ENCODE peak calls at places on chromosomes 3 and 15, in seven cellular contexts. Z is dorsolateral prefrontal cortex; M is RWPE1; I is colonic mucosa; W is AG04450; N is naive thymus-derived CD8-positive, alpha-beta T cell; Q is NCI-H510A treated with DMSO at 0.1 percent for 48 hours. U is an unnamed sample.

GRCh38 chr15:88605507-88606436 is 15.4 kb upstream of the AEN start:
- DNase-seq in Z (peak), M (no peak), I (no peak), W (no peak), N (peak), Q (peak), U (peak)

GRCh38 chr3:123026551-123027291 is 842 bp downstream of the SEMA5B start:
- DNase-seq in Z (peak), M (no peak), I (peak), W (no peak), N (no peak), Q (no peak), U (no peak)

GRCh38 chr3:20861454-20861853 is 675.4 kb upstream of the SGO1 start:
- DNase-seq in Z (no peak), M (no peak), I (no peak), W (no peak), N (no peak), Q (no peak), U (no peak)

GRCh38 chr3:50264964-50265485 is 3.9 kb upstream of the SEMA3B start:
- DNase-seq in Z (no peak), M (no peak), I (no peak), W (no peak), N (no peak), Q (no peak), U (no peak)

GRCh38 chr3:43378066-43378935 is 92.0 kb downstream of the SNRK start:
- DNase-seq in Z (no peak), M (peak), I (peak), W (no peak), N (peak), Q (no peak), U (peak)

GRCh38 chr3:13884851-13885703 is 5.2 kb upstream of the WNT7A start:
- DNase-seq in Z (peak), M (peak), I (peak), W (no peak), N (peak), Q (peak), U (peak)

GRCh38 chr3:33513262-33513863 is 73.2 kb upstream of the UBP1 start:
- DNase-seq in Z (no peak), M (no peak), I (no peak), W (no peak), N (no peak), Q (no peak), U (no peak)

GRCh38 chr3:146134348-146135117 is 26.5 kb downstream of the PLOD2 start:
- DNase-seq in Z (no peak), M (no peak), I (no peak), W (no peak), N (no peak), Q (no peak), U (no peak)

GRCh38 chr3:45026957-45027356 is 854 bp downstream of the CLEC3B start:
- DNase-seq in Z (no peak), M (peak), I (peak), W (no peak), N (no peak), Q (no peak), U (no peak)

GRCh38 chr3:101858464-101858863 is 9.2 kb downstream of the NFKBIZ start:
- DNase-seq in Z (no peak), M (no peak), I (no peak), W (no peak), N (no peak), Q (no peak), U (no peak)

GRCh38 chr3:172711457-172711800 is 562 bp upstream of the NCEH1 start:
- DNase-seq in Z (no peak), M (peak), I (peak), W (no peak), N (no peak), Q (no peak), U (no peak)

GRCh38 chr3:126954141-126954845 is 28.6 kb upstream of the PLXNA1 start:
- DNase-seq in Z (no peak), M (no peak), I (no peak), W (no peak), N (no peak), Q (no peak), U (no peak)

GRCh38 chr15:48527517-48527916 is 118.0 kb downstream of the FBN1 start:
- DNase-seq in Z (no peak), M (no peak), I (no peak), W (no peak), N (no peak), Q (no peak), U (no peak)

GRCh38 chr15:68700395-68701123 is 120.1 kb downstream of the ANP32A start:
- DNase-seq in Z (peak), M (no peak), I (peak), W (peak), N (no peak), Q (peak), U (no peak)

GRCh38 chr15:87477056-87477455 is 779.5 kb downstream of the NTRK3 start:
- DNase-seq in Z (no peak), M (no peak), I (no peak), W (no peak), N (no peak), Q (no peak), U (no peak)

GRCh38 chr3:148079370-148079769 is 618.3 kb upstream of the AGTR1 start:
- DNase-seq in Z (peak), M (no peak), I (no peak), W (no peak), N (no peak), Q (no peak), U (no peak)

GRCh38 chr3:193085655-193086054 is 155.4 kb upstream of the PLAAT1 start:
- DNase-seq in Z (no peak), M (no peak), I (no peak), W (no peak), N (no peak), Q (no peak), U (no peak)

GRCh38 chr3:43194069-43194468 is 88.2 kb upstream of the POMGNT2 start:
- DNase-seq in Z (no peak), M (no peak), I (no peak), W (no peak), N (no peak), Q (no peak), U (no peak)

GRCh38 chr15:42843699-42844098 is 76.9 kb downstream of the TTBK2 start:
- DNase-seq in Z (no peak), M (no peak), I (no peak), W (no peak), N (no peak), Q (no peak), U (no peak)

GRCh38 chr15:82666606-82667005 is 19.4 kb upstream of the CPEB1 start:
- DNase-seq in Z (no peak), M (no peak), I (no peak), W (no peak), N (no peak), Q (no peak), U (no peak)

GRCh38 chr3:102225407-102226132 is 209.2 kb upstream of the ZPLD1 start:
- DNase-seq in Z (no peak), M (peak), I (no peak), W (peak), N (no peak), Q (peak), U (no peak)

GRCh38 chr3:13095408-13095861 is 22.2 kb upstream of the IQSEC1 start:
- DNase-seq in Z (no peak), M (no peak), I (no peak), W (no peak), N (no peak), Q (no peak), U (no peak)

GRCh38 chr3:177279118-177279815 is 82.0 kb upstream of the TBL1XR1 start:
- DNase-seq in Z (no peak), M (no peak), I (no peak), W (no peak), N (no peak), Q (peak), U (no peak)

GRCh38 chr3:164306042-164306441 is 772.3 kb downstream of the SI start:
- DNase-seq in Z (no peak), M (no peak), I (peak), W (no peak), N (no peak), Q (peak), U (no peak)

GRCh38 chr15:84871428-84871985 is 13.0 kb upstream of the SLC28A1 start:
- DNase-seq in Z (no peak), M (no peak), I (no peak), W (no peak), N (no peak), Q (no peak), U (no peak)

GRCh38 chr15:98853161-98853560 is 154.4 kb downstream of the PGPEP1L start:
- DNase-seq in Z (peak), M (no peak), I (peak), W (peak), N (peak), Q (peak), U (peak)

GRCh38 chr3:43641306-43642114 is 19.7 kb upstream of the ANO10 start:
- DNase-seq in Z (no peak), M (no peak), I (no peak), W (no peak), N (no peak), Q (no peak), U (no peak)

GRCh38 chr3:195815169-195815771 is 3.5 kb upstream of the MUC4 start:
- DNase-seq in Z (no peak), M (no peak), I (peak), W (no peak), N (no peak), Q (no peak), U (no peak)

GRCh38 chr3:193617628-193618027 is 24.6 kb downstream of the OPA1 start:
- DNase-seq in Z (no peak), M (no peak), I (no peak), W (no peak), N (no peak), Q (no peak), U (no peak)

GRCh38 chr3:104263477-104263876 is 1103.2 kb upstream of the ALCAM start:
- DNase-seq in Z (no peak), M (no peak), I (no peak), W (no peak), N (no peak), Q (no peak), U (no peak)

GRCh38 chr3:15181511-15181910 is 24.5 kb upstream of the CAPN7 start:
- DNase-seq in Z (no peak), M (no peak), I (no peak), W (no peak), N (no peak), Q (no peak), U (no peak)

GRCh38 chr3:190345878-190346277 is 23.6 kb upstream of the CLDN1 start:
- DNase-seq in Z (no peak), M (no peak), I (no peak), W (no peak), N (no peak), Q (no peak), U (no peak)

GRCh38 chr3:13705702-13706280 is 156.9 kb downstream of the FBLN2 start:
- DNase-seq in Z (no peak), M (no peak), I (no peak), W (no peak), N (no peak), Q (no peak), U (no peak)

U was measured in T follicular helper cell.